ENCODE peak calls at places on chromosomes 11 and 22, in five cellular contexts. G is IMR-90, P is Peyer's patch, R is transverse colon, E is lower leg skin. H is an unnamed sample.

GRCh38 chr22:32327066-32327465 is 30.6 kb upstream of the RFPL3 start:
- DNase-seq in G (no peak), P (peak), R (no peak), E (no peak), H (no peak)

GRCh38 chr11:107139396-107139795 is 121.1 kb upstream of the GUCY1A2 start:
- DNase-seq in G (no peak), P (no peak), R (no peak), E (no peak), H (no peak)

GRCh38 chr11:132050577-132051180 is 680.3 kb downstream of the NTM start:
- DNase-seq in G (peak), P (no peak), R (no peak), E (no peak), H (no peak)

GRCh38 chr11:128318856-128319474 is 268.4 kb downstream of the ETS1 start:
- DNase-seq in G (peak), P (peak), R (no peak), E (no peak), H (no peak)

GRCh38 chr11:14414470-14415461 is 55.8 kb upstream of the RRAS2 start:
- DNase-seq in G (peak), P (no peak), R (no peak), E (no peak), H (no peak)

GRCh38 chr11:99246199-99246598 is 225.4 kb downstream of the CNTN5 start:
- DNase-seq in G (no peak), P (no peak), R (no peak), E (no peak), H (no peak)

GRCh38 chr22:30890689-30891442 is 77.7 kb downstream of the MORC2 start:
- DNase-seq in G (peak), P (peak), R (peak), E (no peak), H (peak)

GRCh38 chr11:123351375-123351774 is 78.7 kb upstream of the GRAMD1B start:
- DNase-seq in G (no peak), P (no peak), R (no peak), E (no peak), H (no peak)

GRCh38 chr22:48417143-48418070 is 1410.3 kb downstream of the BRD1 start:
- DNase-seq in G (no peak), P (peak), R (no peak), E (no peak), H (no peak)

GRCh38 chr11:118488480-118489109 is 38.7 kb upstream of the TTC36 start:
- DNase-seq in G (peak), P (peak), R (peak), E (peak), H (peak)

GRCh38 chr11:288328-289144 is at the start of gene PGGHG:
- DNase-seq in G (no peak), P (peak), R (peak), E (no peak), H (peak)

GRCh38 chr11:76794371-76795284 is 11.5 kb downstream of the TSKU start:
- DNase-seq in G (no peak), P (peak), R (no peak), E (peak), H (no peak)

GRCh38 chr22:23180893-23181762 is 819 bp downstream of the BCR start:
- DNase-seq in G (no peak), P (peak), R (peak), E (no peak), H (no peak)

GRCh38 chr11:62925308-62925707 is 4.1 kb upstream of the CHRM1 start:
- DNase-seq in G (no peak), P (no peak), R (no peak), E (no peak), H (no peak)

GRCh38 chr11:57786436-57786835 is 24.8 kb downstream of the CTNND1 start:
- DNase-seq in G (peak), P (no peak), R (no peak), E (no peak), H (no peak)

GRCh38 chr11:62546244-62546936 is at the start of gene AHNAK:
- DNase-seq in G (peak), P (peak), R (peak), E (peak), H (peak)

GRCh38 chr22:49995413-49996191 is 17.0 kb downstream of the IL17REL start:
- DNase-seq in G (no peak), P (peak), R (peak), E (no peak), H (no peak)

GRCh38 chr22:26672590-26673468 is 15.4 kb downstream of the MIAT start:
- DNase-seq in G (peak), P (peak), R (peak), E (peak), H (peak)

GRCh38 chr22:26673485-26673884 is 16.1 kb downstream of the MIAT start:
- DNase-seq in G (no peak), P (peak), R (peak), E (peak), H (peak)

GRCh38 chr22:26677217-26677616 is 19.8 kb downstream of the MIAT start:
- DNase-seq in G (no peak), P (no peak), R (no peak), E (no peak), H (no peak)

GRCh38 chr22:26674211-26675190 is 17.1 kb downstream of the MIAT start:
- DNase-seq in G (no peak), P (peak), R (peak), E (no peak), H (peak)

GRCh38 chr22:26675687-26676273 is 18.4 kb downstream of the MIAT start:
- DNase-seq in G (no peak), P (no peak), R (no peak), E (no peak), H (no peak)
- TF ChIP-seq POLR2A in G (no peak), P (no peak), R (no peak), E (no peak), H (no peak)

DNA sequence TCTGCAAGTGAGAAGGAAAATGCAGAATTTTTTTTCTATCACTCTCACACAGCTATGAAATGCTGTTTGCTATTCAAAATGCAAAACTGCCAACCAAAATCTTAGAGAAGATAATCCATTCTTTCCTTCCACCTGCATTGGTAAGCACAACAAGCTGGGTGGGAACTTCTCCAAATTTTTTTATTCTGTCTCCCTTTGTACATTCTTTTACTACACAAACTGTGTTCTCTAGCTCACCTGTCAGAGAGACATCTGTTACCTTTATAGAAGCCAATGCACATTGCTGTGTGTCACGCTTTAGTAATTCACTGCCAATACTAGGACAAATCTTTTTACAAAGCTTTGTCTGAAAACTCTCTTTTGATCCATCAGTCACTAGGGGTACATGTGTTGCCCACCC is 180.1 kb downstream of the GRIA4 start:
- DNase-seq in G (no peak), P (no peak), R (no peak), E (no peak), H (no peak)
- TF ChIP-seq POLR2A in G (no peak), P (no peak), R (no peak), E (no peak), H (no peak)

GRCh38 chr11:65653229-65654225 is 9.2 kb downstream of the RELA start:
- DNase-seq in G (no peak), P (no peak), R (peak), E (no peak), H (no peak)
- TF ChIP-seq POLR2A in G (no peak), P (no peak), R (peak), E (no peak), H (peak)

GRCh38 chr11:34105079-34105956 is at the start of gene NAT10:
- DNase-seq in G (peak), P (peak), R (peak), E (peak), H (peak)
- TF ChIP-seq POLR2A in G (peak), P (peak), R (peak), E (peak), H (peak)

GRCh38 chr11:65502852-65503603 is 4.2 kb downstream of the MALAT1 start:
- DNase-seq in G (peak), P (peak), R (no peak), E (no peak), H (peak)

GRCh38 chr11:65504671-65505433 is 6.0 kb downstream of the MALAT1 start:
- DNase-seq in G (peak), P (peak), R (no peak), E (no peak), H (no peak)

GRCh38 chr11:65503606-65503922 is 4.7 kb downstream of the MALAT1 start:
- DNase-seq in G (peak), P (no peak), R (no peak), E (no peak), H (no peak)

GRCh38 chr11:65505434-65506315 is 6.8 kb downstream of the MALAT1 start:
- DNase-seq in G (peak), P (no peak), R (no peak), E (no peak), H (no peak)

GRCh38 chr11:65503923-65504670 is 5.3 kb downstream of the MALAT1 start:
- DNase-seq in G (peak), P (peak), R (no peak), E (no peak), H (peak)
- TF ChIP-seq POLR2A in G (no peak), P (peak), R (peak), E (no peak), H (peak)

GRCh38 chr11:47415091-47415854 is 6.9 kb downstream of the SLC39A13 start:
- DNase-seq in G (no peak), P (no peak), R (no peak), E (no peak), H (no peak)
- TF ChIP-seq POLR2A in G (no peak), P (no peak), R (no peak), E (no peak), H (peak)

GRCh38 chr11:10455637-10456487 is 798 bp downstream of the AMPD3 start:
- DNase-seq in G (peak), P (peak), R (peak), E (peak), H (peak)

GRCh38 chr11:10453261-10453660 is 1.8 kb upstream of the AMPD3 start:
- DNase-seq in G (peak), P (no peak), R (no peak), E (no peak), H (no peak)

GRCh38 chr11:10456519-10456918 is 1.5 kb downstream of the AMPD3 start:
- DNase-seq in G (no peak), P (no peak), R (no peak), E (no peak), H (peak)

GRCh38 chr11:10454506-10454901 is 560 bp upstream of the AMPD3 start:
- DNase-seq in G (no peak), P (no peak), R (no peak), E (no peak), H (no peak)

GRCh38 chr11:10454902-10455631 is at the start of gene AMPD3:
- DNase-seq in G (peak), P (peak), R (peak), E (no peak), H (peak)
- TF ChIP-seq POLR2A in G (peak), P (no peak), R (no peak), E (no peak), H (no peak)

GRCh38 chr11:9160166-9160565 is 68.8 kb upstream of the SCUBE2 start:
- DNase-seq in G (peak), P (no peak), R (no peak), E (no peak), H (no peak)
- TF ChIP-seq POLR2A in G (no peak), P (no peak), R (no peak), E (no peak), H (no peak)

GRCh38 chr22:19175602-19176174 is 2.8 kb downstream of the SLC25A1 start:
- DNase-seq in G (no peak), P (no peak), R (no peak), E (no peak), H (no peak)

GRCh38 chr22:19176175-19176630 is 2.3 kb downstream of the SLC25A1 start:
- DNase-seq in G (no peak), P (no peak), R (no peak), E (no peak), H (no peak)

GRCh38 chr22:19173047-19174035 is 5.2 kb downstream of the SLC25A1 start:
- DNase-seq in G (no peak), P (peak), R (peak), E (no peak), H (peak)

GRCh38 chr22:19175026-19175601 is 3.4 kb downstream of the SLC25A1 start:
- DNase-seq in G (no peak), P (no peak), R (no peak), E (no peak), H (no peak)

DNA sequence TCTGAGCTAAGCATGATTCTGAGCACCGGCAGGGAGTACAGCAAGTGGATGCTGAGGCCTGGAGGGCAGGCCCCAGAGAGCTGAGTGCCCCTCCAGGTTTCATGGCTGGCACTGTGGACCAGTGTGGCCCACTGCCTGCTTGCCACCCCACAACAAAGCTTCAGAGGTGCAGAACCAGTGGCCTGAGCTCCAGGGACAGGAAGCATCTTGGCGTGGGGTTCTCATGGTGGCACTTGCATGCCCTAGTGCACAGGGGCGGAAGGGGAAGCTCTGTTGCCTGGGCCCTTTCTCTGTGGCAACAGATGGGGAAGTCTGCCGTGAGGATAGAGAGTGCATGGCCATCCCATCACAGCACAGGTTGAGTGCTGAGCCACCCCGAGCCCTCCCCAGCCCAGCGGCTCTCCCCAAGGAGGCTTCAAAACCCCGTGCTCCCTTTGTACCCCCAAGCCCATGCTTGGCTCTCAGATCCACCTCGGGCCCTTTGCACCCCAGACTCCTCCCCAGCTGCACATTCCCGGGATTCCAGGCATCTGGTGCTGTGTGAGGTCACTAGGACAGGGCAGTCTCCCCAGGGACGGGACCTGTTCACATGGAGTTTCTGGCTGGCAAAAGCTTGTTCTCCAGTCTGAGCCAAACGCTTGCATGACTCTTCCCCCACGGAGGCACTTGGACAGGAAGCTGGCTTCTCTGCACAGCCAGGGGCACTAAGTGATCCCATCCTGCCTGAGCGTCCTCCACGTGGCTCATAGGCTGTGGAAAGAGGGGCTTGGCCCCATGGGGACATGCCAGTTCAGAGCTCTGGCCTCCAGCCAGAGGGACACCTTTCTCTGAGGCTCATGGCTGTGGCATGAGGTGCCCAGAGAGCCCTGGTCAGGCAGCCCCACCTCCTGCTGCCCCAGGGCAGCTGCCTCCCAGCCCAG is 4.2 kb downstream of the SLC25A1 start:
- DNase-seq in G (peak), P (peak), R (no peak), E (no peak), H (no peak)
- TF ChIP-seq POLR2A in G (peak), P (no peak), R (no peak), E (no peak), H (no peak)

H was measured in erythroblast.